ENCODE peak calls at places on chromosomes 4 and X, in five cellular contexts. M is SJSA1, L is amniotic stem cell, T is RPMI8226, H is NCI-H1105 treated with DMSO at 0.1 percent for 48 hours. D is an unnamed sample.

GRCh38 chrX:150984164-150984824 is 1.2 kb downstream of the HMGB3 start:
- DNase-seq in M (no peak), L (no peak), T (peak), H (no peak), D (no peak)

GRCh38 chr4:8157496-8157895 is 1.1 kb downstream of the ABLIM2 start:
- DNase-seq in M (no peak), L (no peak), T (no peak), H (peak), D (no peak)

GRCh38 chr4:13170131-13170530 is 314.0 kb downstream of the RAB28 start:
- DNase-seq in M (no peak), L (no peak), T (no peak), H (no peak), D (no peak)

GRCh38 chrX:46574337-46574940 is 874 bp downstream of the CHST7 start:
- DNase-seq in M (peak), L (no peak), T (peak), H (peak), D (no peak)

GRCh38 chr4:156771171-156771837 is 200.3 kb downstream of the PDGFC start:
- DNase-seq in M (no peak), L (no peak), T (no peak), H (peak), D (peak)

GRCh38 chr4:169861592-169861991 is 103.8 kb upstream of the HPF1 start:
- DNase-seq in M (no peak), L (no peak), T (no peak), H (no peak), D (no peak)

GRCh38 chr4:158850800-158851644 is 82.2 kb downstream of the FNIP2 start:
- DNase-seq in M (no peak), L (no peak), T (peak), H (peak), D (peak)

GRCh38 chrX:64975491-64975890 is 759 bp downstream of the ZC4H2 start:
- DNase-seq in M (no peak), L (no peak), T (peak), H (peak), D (peak)

GRCh38 chr4:110064295-110064694 is 134.1 kb downstream of the ELOVL6 start:
- DNase-seq in M (no peak), L (no peak), T (no peak), H (no peak), D (no peak)

GRCh38 chr4:52107745-52108144 is 56.6 kb downstream of the SPATA18 start:
- DNase-seq in M (no peak), L (no peak), T (no peak), H (no peak), D (no peak)

GRCh38 chr4:75916091-75916661 is 13.9 kb upstream of the PPEF2 start:
- DNase-seq in M (no peak), L (peak), T (peak), H (peak), D (no peak)

GRCh38 chr4:86558799-86559198 is 35.3 kb upstream of the PTPN13 start:
- DNase-seq in M (no peak), L (no peak), T (no peak), H (peak), D (no peak)

D was measured in SW 1271.